ENCODE peak calls at places on chromosomes 12 and 14, in four cellular contexts. U, N, M and K are unnamed samples.

GRCh38 chr12:54588892-54589291 is 433 bp upstream of the PPP1R1A start:
- DNase-seq in N (no peak), M (no peak), U (no peak), K (no peak)

GRCh38 chr12:78290606-78291345 is 460.1 kb downstream of the NAV3 start:
- DNase-seq in N (no peak), U (peak), M (no peak), K (peak)

GRCh38 chr14:62743569-62743968 is 301.7 kb downstream of the KCNH5 start:
- DNase-seq in U (no peak), M (no peak), N (no peak), K (no peak)

GRCh38 chr12:61880186-61880585 is 380.0 kb upstream of the USP15 start:
- DNase-seq in U (no peak), M (no peak), N (no peak), K (no peak)

GRCh38 chr14:98840511-98840910 is 431.5 kb downstream of the BCL11B start:
- DNase-seq in M (no peak), U (no peak), N (no peak), K (no peak)

GRCh38 chr12:79691299-79692248 is 810 bp upstream of the PAWR start:
- DNase-seq in N (no peak), M (no peak), U (peak), K (peak)

GRCh38 chr12:128266086-128266485 is 884 bp upstream of the TMEM132C start:
- DNase-seq in M (no peak), U (no peak), N (no peak), K (no peak)

GRCh38 chr12:21350975-21351374 is 16.3 kb upstream of the SLCO1A2 start:
- DNase-seq in M (peak), U (peak), N (no peak), K (no peak)

GRCh38 chr12:93453633-93454032 is 11.9 kb upstream of the UBE2N start:
- DNase-seq in M (no peak), N (no peak), U (no peak), K (peak)

GRCh38 chr14:99412122-99413061 is 68.3 kb downstream of the SETD3 start:
- DNase-seq in N (no peak), M (no peak), U (no peak), K (peak)

GRCh38 chr12:84435682-84436081 is 476.9 kb downstream of the SLC6A15 start:
- DNase-seq in M (no peak), U (no peak), N (no peak), K (no peak)

GRCh38 chr12:59736786-59737185 is 141.0 kb downstream of the SLC16A7 start:
- DNase-seq in M (no peak), U (no peak), N (no peak), K (peak)

GRCh38 chr14:75277796-75278421 is 719 bp upstream of the FOS start:
- DNase-seq in U (no peak), M (no peak), N (no peak), K (peak)

GRCh38 chr12:89796798-89797382 is 88.3 kb upstream of the ATP2B1 start:
- DNase-seq in N (no peak), M (peak), U (no peak), K (no peak)

GRCh38 chr12:89791286-89791685 is 82.6 kb upstream of the ATP2B1 start:
- DNase-seq in U (no peak), N (no peak), M (no peak), K (no peak)

GRCh38 chr12:89797436-89797835 is 88.8 kb upstream of the ATP2B1 start:
- DNase-seq in M (no peak), N (no peak), U (no peak), K (no peak)

GRCh38 chr12:89789862-89790261 is 81.2 kb upstream of the ATP2B1 start:
- DNase-seq in N (peak), M (no peak), U (no peak), K (no peak)

GRCh38 chr12:89793946-89794345 is 85.3 kb upstream of the ATP2B1 start:
- DNase-seq in M (no peak), U (no peak), N (no peak), K (no peak)
- TF ChIP-seq ELK1 in M (no peak), U (no peak), N (no peak), K (no peak)

GRCh38 chr12:38156497-38157245 is 159.9 kb upstream of the ALG10B start:
- DNase-seq in U (no peak), N (no peak), M (no peak), K (no peak)
- H3K4me3 ChIP-seq in U (no peak), N (no peak), M (peak), K (no peak)

DNA sequence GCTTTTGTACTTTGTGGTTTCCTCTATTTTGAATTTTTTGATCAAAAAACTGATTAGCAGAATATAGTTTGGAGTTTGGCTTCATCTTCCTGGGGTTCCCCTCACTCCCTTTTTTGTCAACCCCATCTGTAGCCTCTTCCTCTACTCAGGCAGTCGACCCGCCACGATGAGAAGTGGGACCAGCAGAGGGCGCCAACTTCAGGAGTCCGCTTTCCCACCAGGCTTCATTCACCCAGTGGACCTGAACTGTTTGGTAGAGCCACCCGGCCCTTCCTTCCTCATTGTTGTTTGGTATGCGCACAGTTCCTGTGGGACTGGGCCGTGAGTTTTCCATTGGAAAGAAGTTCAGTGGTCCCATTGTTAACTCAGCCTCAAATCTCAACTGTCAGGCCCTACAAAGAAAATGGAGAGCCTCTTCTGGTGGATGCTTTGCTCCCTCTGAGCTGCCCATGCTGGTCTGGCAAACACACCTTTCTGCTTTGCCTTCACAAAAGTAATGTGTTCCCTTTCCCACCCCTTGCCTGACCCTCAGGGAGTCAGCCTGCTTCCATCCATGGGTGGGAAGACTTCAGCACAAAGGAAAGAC is 21.7 kb downstream of the TMBIM6 start:
- DNase-seq in M (peak), N (no peak), U (peak), K (peak)
- TF ChIP-seq ELK1 in M (no peak), N (no peak), U (no peak), K (no peak)

GRCh38 chr12:28222959-28223662 is 32.9 kb downstream of the CCDC91 start:
- DNase-seq in M (no peak), U (no peak), N (no peak), K (no peak)

GRCh38 chr12:28223853-28224252 is 33.6 kb downstream of the CCDC91 start:
- DNase-seq in M (no peak), U (no peak), N (no peak), K (no peak)

GRCh38 chr12:28219827-28220226 is 29.6 kb downstream of the CCDC91 start:
- DNase-seq in M (no peak), U (no peak), N (no peak), K (no peak)

GRCh38 chr12:28218875-28219274 is 28.6 kb downstream of the CCDC91 start:
- DNase-seq in U (no peak), M (no peak), N (no peak), K (no peak)

DNA sequence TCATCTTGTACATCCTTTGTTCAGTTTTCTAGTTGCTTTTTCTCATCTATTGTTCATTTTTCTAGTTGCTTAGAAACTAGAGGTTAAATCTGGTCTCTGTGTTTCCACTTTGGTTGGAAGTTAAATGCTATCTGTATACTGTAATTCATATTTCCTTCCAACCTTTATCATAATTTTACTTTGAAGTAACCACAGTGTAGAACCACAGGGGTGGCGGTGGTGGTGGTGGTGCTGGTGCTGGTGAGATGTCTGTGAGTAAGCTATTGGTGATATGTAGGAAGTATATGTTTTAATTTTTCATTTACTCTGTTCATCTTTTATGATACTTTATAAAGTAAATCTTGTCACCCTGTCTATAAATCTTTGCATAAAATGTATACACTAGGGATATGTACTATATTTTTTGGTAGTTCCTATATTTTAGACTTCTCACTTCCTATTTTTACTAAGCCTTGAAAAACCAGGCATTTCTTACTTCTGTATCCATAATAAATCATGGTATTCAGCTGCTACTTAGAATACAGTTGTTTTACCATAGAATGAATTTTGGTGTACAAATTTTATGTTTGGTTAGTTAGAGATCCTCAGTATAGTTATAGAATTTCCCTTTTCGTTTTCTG is 31.9 kb downstream of the CCDC91 start:
- DNase-seq in N (no peak), U (no peak), M (no peak), K (no peak)
- H3K4me3 ChIP-seq in N (no peak), U (no peak), M (no peak), K (no peak)

DNA sequence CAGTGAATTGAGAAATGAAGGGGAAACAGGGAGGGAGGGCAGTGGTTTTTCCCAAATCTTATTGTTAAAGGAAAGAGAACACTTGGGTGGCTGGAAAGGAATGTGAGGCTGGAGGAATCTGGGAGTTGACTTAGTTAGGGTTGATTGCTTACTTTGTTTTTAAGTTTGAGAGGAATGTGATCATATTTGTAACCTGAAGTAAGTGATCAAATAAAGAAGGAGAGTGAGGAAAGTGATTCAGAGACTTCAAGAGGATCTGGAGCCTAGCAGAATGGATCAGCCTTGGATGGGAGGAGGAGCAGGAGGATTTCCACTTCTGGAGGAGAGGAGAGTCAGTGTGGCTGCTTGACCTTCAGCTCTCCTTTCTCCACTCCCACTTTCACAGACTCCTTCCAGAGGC is 6.0 kb upstream of the LRP6 start:
- DNase-seq in U (peak), N (no peak), M (no peak), K (no peak)
- TF ChIP-seq ELK1 in U (no peak), N (no peak), M (no peak), K (no peak)

GRCh38 chr12:122412851-122413433 is 9.5 kb downstream of the CLIP1 start:
- DNase-seq in M (no peak), U (no peak), N (no peak), K (no peak)

GRCh38 chr12:122411537-122411936 is 10.9 kb downstream of the CLIP1 start:
- DNase-seq in U (no peak), N (no peak), M (no peak), K (no peak)

GRCh38 chr12:122413516-122414404 is 8.7 kb downstream of the CLIP1 start:
- DNase-seq in U (no peak), M (no peak), N (no peak), K (no peak)
- H3K4me3 ChIP-seq in U (no peak), M (no peak), N (peak), K (no peak)